ENCODE peak calls at places on chromosomes 7 and 10, in five cellular contexts. One of them, this sample, is unnamed.

GRCh38 chr10:101397140-101397539 is 43.2 kb downstream of the BTRC start:
- DNase-seq in heart left ventricle: no peak
- DNase-seq in SK-MEL-5: peak; percentile 22
- DNase-seq in cardiac fibroblast: peak; percentile 93
- DNase-seq in effector CD8-positive, alpha-beta T cell: no peak
- DNase-seq in this sample: peak; percentile 19

GRCh38 chr10:6497524-6498140 is 82.4 kb downstream of the PRKCQ start:
- DNase-seq in SK-MEL-5: no peak
- DNase-seq in effector CD8-positive, alpha-beta T cell: no peak
- DNase-seq in heart left ventricle: no peak
- DNase-seq in cardiac fibroblast: no peak
- DNase-seq in this sample: no peak

GRCh38 chr10:50396491-50397311 is 145.4 kb upstream of the ASAH2 start:
- DNase-seq in SK-MEL-5: no peak
- DNase-seq in cardiac fibroblast: peak; percentile 33
- DNase-seq in heart left ventricle: no peak
- DNase-seq in effector CD8-positive, alpha-beta T cell: no peak
- DNase-seq in this sample: no peak

GRCh38 chr10:5959116-5959515 is 18.2 kb downstream of the IL15RA start:
- DNase-seq in SK-MEL-5: no peak
- DNase-seq in heart left ventricle: no peak
- DNase-seq in effector CD8-positive, alpha-beta T cell: no peak
- DNase-seq in cardiac fibroblast: no peak
- DNase-seq in this sample: no peak

GRCh38 chr10:124693396-124693795 is 50.8 kb downstream of the FAM53B start:
- DNase-seq in effector CD8-positive, alpha-beta T cell: no peak
- DNase-seq in heart left ventricle: peak; percentile 23
- DNase-seq in cardiac fibroblast: no peak
- DNase-seq in SK-MEL-5: no peak
- DNase-seq in this sample: no peak

GRCh38 chr7:155009570-155010157 is 6.7 kb upstream of the PAXIP1 start:
- DNase-seq in cardiac fibroblast: no peak
- DNase-seq in effector CD8-positive, alpha-beta T cell: no peak
- DNase-seq in heart left ventricle: no peak
- DNase-seq in SK-MEL-5: peak; percentile 62
- DNase-seq in this sample: no peak

GRCh38 chr10:70480254-70480861 is 1.8 kb downstream of the PALD1 start:
- DNase-seq in effector CD8-positive, alpha-beta T cell: no peak
- DNase-seq in heart left ventricle: peak; percentile 35
- DNase-seq in cardiac fibroblast: no peak
- DNase-seq in SK-MEL-5: no peak
- DNase-seq in this sample: no peak

GRCh38 chr10:109689785-109690184 is 233.5 kb downstream of the XPNPEP1 start:
- DNase-seq in effector CD8-positive, alpha-beta T cell: no peak
- DNase-seq in SK-MEL-5: no peak
- DNase-seq in cardiac fibroblast: no peak
- DNase-seq in heart left ventricle: no peak
- DNase-seq in this sample: no peak

GRCh38 chr7:29798422-29798821 is 7.9 kb upstream of the WIPF3 start:
- DNase-seq in heart left ventricle: no peak
- DNase-seq in cardiac fibroblast: no peak
- DNase-seq in effector CD8-positive, alpha-beta T cell: no peak
- DNase-seq in SK-MEL-5: no peak
- DNase-seq in this sample: no peak

GRCh38 chr7:3005257-3005656 is 38.4 kb downstream of the CARD11 start:
- DNase-seq in heart left ventricle: no peak
- DNase-seq in effector CD8-positive, alpha-beta T cell: no peak
- DNase-seq in cardiac fibroblast: no peak
- DNase-seq in SK-MEL-5: no peak
- DNase-seq in this sample: no peak

GRCh38 chr7:38660427-38661099 is 29.4 kb upstream of the AMPH start:
- DNase-seq in SK-MEL-5: peak; percentile 81
- DNase-seq in heart left ventricle: peak; percentile 27
- DNase-seq in effector CD8-positive, alpha-beta T cell: no peak
- DNase-seq in cardiac fibroblast: peak; percentile 68
- DNase-seq in this sample: no peak

GRCh38 chr10:7133958-7134357 is 276.9 kb downstream of the SFMBT2 start:
- DNase-seq in SK-MEL-5: no peak
- DNase-seq in cardiac fibroblast: no peak
- DNase-seq in effector CD8-positive, alpha-beta T cell: no peak
- DNase-seq in heart left ventricle: no peak
- DNase-seq in this sample: no peak

GRCh38 chr10:485776-486572 is 203.5 kb downstream of the DIP2C start:
- DNase-seq in effector CD8-positive, alpha-beta T cell: no peak
- DNase-seq in cardiac fibroblast: peak; percentile 20
- DNase-seq in SK-MEL-5: peak; percentile 18
- DNase-seq in heart left ventricle: no peak
- DNase-seq in this sample: no peak

GRCh38 chr7:12569673-12570072 is 847 bp upstream of the SCIN start:
- DNase-seq in cardiac fibroblast: no peak
- DNase-seq in heart left ventricle: no peak
- DNase-seq in effector CD8-positive, alpha-beta T cell: no peak
- DNase-seq in SK-MEL-5: no peak
- DNase-seq in this sample: no peak

GRCh38 chr10:5291501-5292195 is 73.1 kb upstream of the UCN3 start:
- DNase-seq in cardiac fibroblast: peak; percentile 91
- DNase-seq in heart left ventricle: peak; percentile 58
- DNase-seq in SK-MEL-5: no peak
- DNase-seq in effector CD8-positive, alpha-beta T cell: no peak
- DNase-seq in this sample: peak; percentile 87

GRCh38 chr7:118183254-118183585 is 744 bp upstream of the LSM8 start:
- DNase-seq in SK-MEL-5: no peak
- DNase-seq in effector CD8-positive, alpha-beta T cell: no peak
- DNase-seq in cardiac fibroblast: peak; percentile 18
- DNase-seq in heart left ventricle: no peak
- DNase-seq in this sample: no peak

GRCh38 chr7:42843209-42843800 is 68.6 kb downstream of the C7orf25 start:
- DNase-seq in effector CD8-positive, alpha-beta T cell: no peak
- DNase-seq in SK-MEL-5: peak; percentile 81
- DNase-seq in cardiac fibroblast: peak; percentile 57
- DNase-seq in heart left ventricle: peak; percentile 42
- DNase-seq in this sample: no peak